ENCODE peak calls at places on chromosome 20, in eight cellular contexts. H, N, K, V, B, R, I and X are unnamed samples.

GRCh38 chr20:1900321-1900791 is 5.1 kb downstream of the SIRPA start:
- DNase-seq in B (no peak), V (peak), K (peak), I (peak), R (no peak), H (peak), N (peak), X (peak)

GRCh38 chr20:21156266-21156665 is 30.4 kb downstream of the KIZ start:
- DNase-seq in R (no peak), V (no peak), K (peak), I (no peak), H (no peak), N (no peak), B (no peak), X (no peak)

GRCh38 chr20:10731190-10731955 is 57.6 kb upstream of the JAG1 start:
- DNase-seq in N (peak), K (peak), I (no peak), V (no peak), B (no peak), H (no peak), R (no peak), X (no peak)

GRCh38 chr20:24131684-24132083 is 143.1 kb upstream of the GGTLC1 start:
- DNase-seq in R (no peak), N (no peak), B (no peak), H (no peak), K (no peak), V (no peak), I (no peak), X (no peak)

GRCh38 chr20:51065615-51066014 is 42.7 kb upstream of the KCNG1 start:
- DNase-seq in K (no peak), N (no peak), I (no peak), H (no peak), R (no peak), B (no peak), V (no peak), X (no peak)

GRCh38 chr20:62370115-62370806 is 3.1 kb upstream of the LAMA5 start:
- DNase-seq in B (peak), I (no peak), R (no peak), H (peak), V (no peak), K (peak), N (peak), X (no peak)

GRCh38 chr20:34337982-34338756 is 24.9 kb upstream of the ITCH start:
- DNase-seq in N (no peak), I (no peak), K (no peak), V (no peak), H (no peak), R (peak), B (peak), X (no peak)

GRCh38 chr20:50815162-50815989 is 20.5 kb downstream of the BCAS4 start:
- DNase-seq in N (peak), I (no peak), R (no peak), K (peak), B (no peak), H (no peak), V (no peak), X (no peak)

GRCh38 chr20:38804682-38805501 is 605 bp upstream of the PPP1R16B start:
- DNase-seq in N (no peak), V (peak), K (no peak), R (peak), I (peak), B (peak), H (no peak), X (no peak)

GRCh38 chr20:22402990-22403859 is 181.1 kb downstream of the FOXA2 start:
- DNase-seq in H (peak), R (no peak), I (no peak), B (no peak), V (no peak), N (no peak), K (no peak), X (peak)

GRCh38 chr20:4681971-4682370 is 39.7 kb upstream of the PRND start:
- DNase-seq in V (no peak), B (no peak), R (no peak), K (peak), N (no peak), H (no peak), I (no peak), X (no peak)

GRCh38 chr20:57695012-57695411 is 14.8 kb downstream of the PMEPA1 start:
- DNase-seq in N (no peak), R (no peak), I (peak), H (peak), K (no peak), B (no peak), V (no peak), X (no peak)

GRCh38 chr20:47544240-47544639 is 42.6 kb downstream of the NCOA3 start:
- DNase-seq in I (no peak), K (peak), R (no peak), N (no peak), V (no peak), H (no peak), B (no peak), X (no peak)

GRCh38 chr20:56202493-56203077 is 45.9 kb upstream of the MC3R start:
- DNase-seq in H (peak), R (no peak), N (no peak), B (no peak), V (no peak), K (peak), I (no peak), X (peak)

GRCh38 chr20:48621256-48622078 is 206.3 kb downstream of the PREX1 start:
- DNase-seq in V (no peak), N (peak), K (peak), R (no peak), H (peak), I (no peak), B (no peak), X (no peak)

GRCh38 chr20:20521736-20522135 is 153.8 kb downstream of the INSM1 start:
- DNase-seq in K (no peak), H (no peak), N (no peak), R (no peak), I (no peak), B (no peak), V (no peak), X (no peak)

GRCh38 chr20:62050166-62051120 is 15.2 kb downstream of the TAF4 start:
- DNase-seq in I (no peak), H (no peak), N (no peak), B (no peak), R (no peak), K (no peak), V (no peak), X (no peak)

GRCh38 chr20:2340136-2340535 is 40.6 kb upstream of the TGM6 start:
- DNase-seq in K (no peak), N (no peak), I (no peak), R (no peak), H (no peak), B (no peak), V (no peak), X (no peak)

GRCh38 chr20:38633577-38634093 is 32.0 kb downstream of the ARHGAP40 start:
- DNase-seq in K (peak), H (peak), N (peak), V (peak), I (peak), R (peak), B (peak), X (peak)

GRCh38 chr20:57987659-57988058 is 240.8 kb downstream of the ANKRD60 start:
- DNase-seq in K (no peak), H (no peak), N (no peak), R (no peak), B (no peak), V (no peak), I (no peak), X (no peak)

GRCh38 chr20:14142171-14142570 is 146.9 kb downstream of the MACROD2 start:
- DNase-seq in R (no peak), V (peak), I (peak), H (peak), B (no peak), K (peak), N (no peak), X (peak)

GRCh38 chr20:37356961-37357371 is 11.0 kb downstream of the SRC start:
- DNase-seq in N (no peak), H (no peak), I (no peak), B (no peak), K (no peak), V (no peak), R (no peak), X (no peak)

GRCh38 chr20:62566266-62566665 is 76.0 kb upstream of the SLCO4A1 start:
- DNase-seq in R (no peak), K (no peak), B (no peak), V (no peak), I (no peak), N (no peak), H (no peak), X (no peak)

GRCh38 chr20:8421981-8422380 is 289.9 kb downstream of the PLCB1 start:
- DNase-seq in B (no peak), H (no peak), V (no peak), R (no peak), I (no peak), K (no peak), N (no peak), X (no peak)

GRCh38 chr20:44491635-44492395 is 16.1 kb downstream of the TTPAL start:
- DNase-seq in B (no peak), K (peak), H (no peak), I (no peak), V (no peak), N (no peak), R (no peak), X (no peak)

GRCh38 chr20:50278684-50279531 is 88.3 kb downstream of the CEBPB start:
- DNase-seq in V (no peak), H (peak), R (no peak), I (peak), B (no peak), N (peak), K (no peak), X (peak)

GRCh38 chr20:37651932-37652331 is 41.9 kb upstream of the CTNNBL1 start:
- DNase-seq in I (no peak), N (no peak), B (peak), V (peak), K (peak), H (peak), R (peak), X (peak)

GRCh38 chr20:56171087-56172012 is 77.2 kb upstream of the MC3R start:
- DNase-seq in N (peak), K (peak), V (no peak), B (no peak), I (no peak), R (no peak), H (peak), X (peak)